ENCODE peak calls at places on chromosomes 13 and 19, in six cellular contexts. I is BJ; H is CD4-positive, alpha-beta T cell; B is transverse colon; K is upper lobe of left lung; S is upper lobe of right lung. V is an unnamed sample.
A peak's percentile ranks its signal among the peaks of the same experiment; 100 is the strongest.

GRCh38 chr19:57803594-57804325 is 11.0 kb downstream of the ZNF552 start:
- DNase-seq in I (peak; percentile 34), H (no peak), B (peak; percentile 26), K (no peak), S (peak; percentile 63), V (no peak)

GRCh38 chr13:114080739-114081561 is 51.5 kb downstream of the RASA3 start:
- DNase-seq in I (no peak), H (no peak), B (peak; percentile 6), K (peak; percentile 67), S (peak; percentile 61), V (peak; percentile 10)

GRCh38 chr19:32396046-32396652 is 9.4 kb upstream of the DPY19L3 start:
- DNase-seq in I (no peak), H (no peak), B (no peak), K (no peak), S (no peak), V (no peak)

GRCh38 chr19:5354403-5354802 is 13.8 kb upstream of the PTPRS start:
- DNase-seq in I (no peak), H (no peak), B (no peak), K (no peak), S (no peak), V (no peak)

GRCh38 chr13:37446503-37446902 is 152.1 kb downstream of the POSTN start:
- DNase-seq in I (peak; percentile 85), H (no peak), B (no peak), K (no peak), S (no peak), V (no peak)

GRCh38 chr19:15122331-15123030 is 15.3 kb downstream of the SYDE1 start:
- DNase-seq in I (no peak), H (no peak), B (no peak), K (peak; percentile 71), S (no peak), V (no peak)

GRCh38 chr19:48798937-48799336 is 11.9 kb downstream of the BCAT2 start:
- DNase-seq in I (no peak), H (no peak), B (no peak), K (peak; percentile 52), S (no peak), V (no peak)

GRCh38 chr13:32829676-32830091 is 186.5 kb upstream of the KL start:
- DNase-seq in I (peak; percentile 4), H (no peak), B (no peak), K (no peak), S (no peak), V (no peak)

GRCh38 chr19:30781519-30781918 is 409.3 kb downstream of the ZNF536 start:
- DNase-seq in I (no peak), H (no peak), B (no peak), K (peak; percentile 63), S (no peak), V (no peak)

GRCh38 chr19:30156646-30157045 is 214.6 kb downstream of the URI1 start:
- DNase-seq in I (no peak), H (no peak), B (no peak), K (no peak), S (no peak), V (no peak)

GRCh38 chr13:39729161-39729560 is 73.7 kb downstream of the COG6 start:
- DNase-seq in I (no peak), H (no peak), B (no peak), K (no peak), S (no peak), V (no peak)

GRCh38 chr13:113552786-113553540 is 31.6 kb upstream of the TFDP1 start:
- DNase-seq in I (no peak), H (no peak), B (peak; percentile 2), K (no peak), S (peak; percentile 32), V (no peak)

GRCh38 chr13:78409172-78409571 is 194.2 kb downstream of the POU4F1 start:
- DNase-seq in I (no peak), H (no peak), B (no peak), K (no peak), S (no peak), V (no peak)

GRCh38 chr13:40221460-40222201 is 444.8 kb downstream of the FOXO1 start:
- DNase-seq in I (no peak), H (peak; percentile 15), B (peak; percentile 28), K (no peak), S (no peak), V (peak; percentile 68)

GRCh38 chr19:28509079-28509895 is 703.7 kb downstream of the UQCRFS1 start:
- DNase-seq in I (no peak), H (no peak), B (no peak), K (no peak), S (no peak), V (peak; percentile 46)

GRCh38 chr13:49053215-49053614 is 77.5 kb downstream of the FNDC3A start:
- DNase-seq in I (no peak), H (no peak), B (no peak), K (no peak), S (no peak), V (no peak)

GRCh38 chr13:32253911-32254399 is 61.2 kb downstream of the ZAR1L start:
- DNase-seq in I (no peak), H (no peak), B (no peak), K (no peak), S (no peak), V (no peak)

GRCh38 chr13:101570410-101570809 is 117.9 kb downstream of the ITGBL1 start:
- DNase-seq in I (no peak), H (no peak), B (no peak), K (no peak), S (no peak), V (no peak)

GRCh38 chr19:11382898-11383705 is 1.0 kb downstream of the EPOR start:
- DNase-seq in I (no peak), H (no peak), B (peak; percentile 64), K (peak; percentile 92), S (peak; percentile 85), V (no peak)

GRCh38 chr13:27851049-27851448 is 58.8 kb downstream of the GSX1 start:
- DNase-seq in I (no peak), H (no peak), B (no peak), K (peak; percentile 28), S (no peak), V (no peak)

GRCh38 chr13:101258071-101258470 is 158.2 kb downstream of the NALCN start:
- DNase-seq in I (peak; percentile 36), H (no peak), B (no peak), K (no peak), S (no peak), V (no peak)

GRCh38 chr13:59680429-59681024 is 483.2 kb downstream of the DIAPH3 start:
- DNase-seq in I (no peak), H (no peak), B (no peak), K (no peak), S (no peak), V (no peak)

GRCh38 chr13:95553614-95554385 is 1.3 kb downstream of the CLDN10 start:
- DNase-seq in I (no peak), H (no peak), B (no peak), K (peak; percentile 20), S (no peak), V (no peak)

DNA sequence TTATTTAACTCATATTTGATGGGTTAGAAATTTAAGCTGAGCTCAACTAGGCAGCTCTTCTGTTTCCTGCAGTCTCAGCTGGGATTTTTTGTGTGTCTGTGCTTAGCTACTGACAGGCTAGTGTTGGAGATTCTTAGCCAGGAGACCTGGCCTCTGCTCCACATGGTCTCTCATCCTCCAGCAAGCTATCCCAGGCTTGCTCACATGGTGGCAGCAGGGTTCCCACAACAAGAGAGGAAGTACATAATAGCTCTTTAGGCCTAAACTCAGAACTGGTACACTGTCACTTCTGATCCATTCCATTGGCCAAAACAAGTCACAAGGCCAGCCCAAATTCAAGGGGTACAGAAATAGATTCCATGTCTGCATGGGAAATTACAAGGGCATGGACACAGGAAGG is 406.2 kb downstream of the SUCLA2 start:
- DNase-seq in I (no peak), H (no peak), B (no peak), K (no peak), S (no peak), V (no peak)
- TF ChIP-seq CTCF in I (no peak), H (no peak), B (no peak), K (no peak), S (no peak), V (no peak)

DNA sequence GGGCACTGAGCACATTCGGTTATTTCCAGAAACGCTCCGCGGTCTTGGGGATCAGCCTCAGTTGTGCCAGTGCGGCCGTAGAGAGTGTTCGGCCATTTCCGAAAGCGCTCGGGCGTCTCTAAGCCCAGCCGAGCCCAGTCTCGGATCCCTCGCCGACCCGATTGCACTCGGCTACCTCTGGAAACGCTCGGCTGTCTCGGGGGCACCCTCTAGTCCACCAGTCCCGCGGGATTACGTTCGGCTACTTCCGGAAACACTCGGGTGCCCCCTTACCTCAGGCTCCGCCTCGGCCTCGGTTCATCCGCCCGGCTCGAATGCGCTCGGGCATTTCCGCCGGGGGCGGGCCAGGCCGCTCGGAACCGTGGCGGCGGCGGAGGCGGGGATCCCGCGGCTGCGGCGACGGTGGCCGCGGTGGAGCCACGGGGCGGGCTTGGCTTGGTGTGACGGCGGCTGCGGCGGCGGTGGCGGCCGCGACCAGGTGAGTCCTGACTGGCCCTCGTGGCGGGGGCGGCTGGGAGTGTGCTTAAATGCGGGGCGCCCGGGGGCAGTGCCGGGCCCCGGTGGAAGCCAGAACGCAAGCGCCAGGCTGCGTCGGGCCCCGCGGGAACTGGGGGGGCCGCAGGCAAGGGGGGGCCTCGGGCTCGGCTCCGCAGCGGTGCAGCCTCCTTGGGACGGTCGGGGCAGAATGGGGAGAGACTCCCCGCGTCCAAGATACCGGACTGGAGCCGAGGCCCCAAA is at the start of gene PIK3R2:
- DNase-seq in I (peak; percentile 82), H (peak; percentile 99), B (peak; percentile 100), K (peak; percentile 99), S (peak; percentile 99), V (peak; percentile 99)
- TF ChIP-seq CTCF in I (no peak), H (peak; percentile 3), B (no peak), K (no peak), S (no peak), V (no peak)

GRCh38 chr13:50376895-50377575 is 361.8 kb downstream of the KCNRG start:
- DNase-seq in I (no peak), H (no peak), B (no peak), K (no peak), S (no peak), V (no peak)
- TF ChIP-seq CTCF in I (no peak), H (no peak), B (no peak), K (no peak), S (peak; percentile 7), V (no peak)

DNA sequence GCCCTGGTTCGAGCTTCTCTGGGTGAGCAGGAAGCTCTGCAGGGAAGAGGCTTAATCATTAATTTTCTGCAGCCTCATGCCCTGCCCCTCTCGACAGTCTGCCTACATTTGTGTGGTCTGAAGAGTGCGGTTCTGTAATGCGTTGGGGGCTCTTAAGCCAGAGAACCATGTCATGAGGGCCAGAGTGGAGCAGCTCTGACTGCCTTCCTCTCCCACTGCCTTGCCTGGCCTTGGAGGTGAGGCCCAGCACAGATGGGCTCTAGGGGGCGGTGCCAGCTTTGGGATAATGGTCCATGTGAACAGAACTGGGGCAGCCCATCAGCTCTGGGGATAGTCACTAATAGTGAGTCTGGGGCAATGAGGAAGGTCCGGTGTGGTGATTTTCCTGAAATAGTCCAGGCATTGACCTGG is 5.7 kb downstream of the FGF9 start:
- DNase-seq in I (no peak), H (no peak), B (peak; percentile 42), K (no peak), S (peak; percentile 75), V (no peak)
- TF ChIP-seq CTCF in I (peak; percentile 11), H (no peak), B (no peak), K (no peak), S (no peak), V (no peak)

GRCh38 chr13:77291779-77292178 is 35.1 kb downstream of the MYCBP2 start:
- DNase-seq in I (no peak), H (no peak), B (no peak), K (no peak), S (no peak), V (no peak)
- TF ChIP-seq CTCF in I (no peak), H (no peak), B (no peak), K (no peak), S (no peak), V (no peak)

V was measured in gastrocnemius medialis.